ENCODE peak calls at places on chromosomes 6 and 20, in eight cellular contexts. S is astrocyte of the spinal cord; I is right lobe of liver; D is activated CD4-positive, alpha-beta T cell treated with anti-CD3 and anti-CD28 coated beads, Interleukin-2, amount 50 U/mL, for 48 hours; K is amniotic stem cell; N is A549; O is stimulated activated CD8-positive, alpha-beta memory T cell treated with anti-CD3 and anti-CD28 coated beads, Interleukin-4, amount 100 ng/mL, for 24 hours; H is NCI-H774. V is an unnamed sample.
A peak's percentile ranks its signal among the peaks of the same experiment; 100 is the strongest.

GRCh38 chr6:7907159-7907558 is 3.4 kb downstream of the TXNDC5 start:
- DNase-seq in I (no peak), K (no peak), D (no peak), N (no peak), S (no peak), O (no peak), H (no peak), V (no peak)

GRCh38 chr20:59939052-59939878 is 840 bp downstream of the PPP1R3D start:
- DNase-seq in H (no peak), I (no peak), K (no peak), N (no peak), S (no peak), O (no peak), D (no peak), V (no peak)

GRCh38 chr20:34249291-34249690 is 8.1 kb downstream of the ASIP start:
- DNase-seq in S (peak; percentile 29), K (no peak), D (no peak), H (no peak), I (no peak), N (no peak), O (no peak), V (no peak)

GRCh38 chr20:64068381-64069208 is 5.6 kb downstream of the TCEA2 start:
- DNase-seq in S (no peak), H (no peak), D (no peak), O (no peak), K (no peak), I (no peak), N (no peak), V (no peak)

GRCh38 chr20:51054233-51054632 is 31.3 kb upstream of the KCNG1 start:
- DNase-seq in D (no peak), I (no peak), H (no peak), K (no peak), N (no peak), S (no peak), O (no peak), V (no peak)

GRCh38 chr6:125102901-125103300 is 50.7 kb upstream of the TPD52L1 start:
- DNase-seq in O (no peak), S (peak; percentile 87), D (no peak), I (no peak), N (no peak), K (peak; percentile 45), H (no peak), V (peak; percentile 29)

GRCh38 chr6:165306955-165307354 is 2.5 kb downstream of the C6orf118 start:
- DNase-seq in S (no peak), N (no peak), D (no peak), O (no peak), H (no peak), I (no peak), K (no peak), V (no peak)

GRCh38 chr20:25149986-25150385 is 45.5 kb upstream of the ENTPD6 start:
- DNase-seq in D (no peak), O (no peak), S (no peak), K (no peak), H (no peak), N (no peak), I (no peak), V (no peak)

GRCh38 chr20:22795897-22796296 is 211.5 kb upstream of the FOXA2 start:
- DNase-seq in O (no peak), I (no peak), K (peak; percentile 89), H (no peak), N (peak; percentile 79), D (no peak), S (peak; percentile 92), V (peak; percentile 80)

GRCh38 chr20:44388466-44389023 is 33.0 kb downstream of the HNF4A start:
- DNase-seq in K (peak; percentile 40), N (peak; percentile 69), I (peak; percentile 83), D (peak; percentile 84), O (peak; percentile 58), S (peak; percentile 47), H (peak; percentile 71), V (no peak)

GRCh38 chr6:69907981-69908498 is 41.7 kb downstream of the COL19A1 start:
- DNase-seq in O (no peak), N (no peak), H (no peak), D (no peak), I (no peak), S (peak; percentile 35), K (peak; percentile 34), V (no peak)

GRCh38 chr6:142378138-142378875 is 76.5 kb downstream of the ADGRG6 start:
- DNase-seq in K (peak; percentile 17), N (no peak), O (no peak), S (peak; percentile 86), D (no peak), H (no peak), I (no peak), V (peak; percentile 87)

GRCh38 chr6:110486756-110487155 is 10.3 kb upstream of the SLC22A16 start:
- DNase-seq in H (no peak), K (no peak), D (no peak), N (no peak), I (no peak), O (no peak), S (no peak), V (no peak)

GRCh38 chr20:37986873-37987601 is 46.2 kb downstream of the TTI1 start:
- DNase-seq in N (no peak), K (no peak), D (no peak), H (no peak), I (peak; percentile 76), O (no peak), S (peak; percentile 55), V (peak; percentile 80)

GRCh38 chr6:26383624-26384417 is 913 bp downstream of the BTN2A2 start:
- DNase-seq in K (peak; percentile 27), I (no peak), S (peak; percentile 75), N (no peak), D (peak; percentile 39), H (no peak), O (no peak), V (no peak)

GRCh38 chr6:157579467-157580031 is 198.6 kb downstream of the ZDHHC14 start:
- DNase-seq in D (no peak), H (no peak), O (no peak), K (no peak), I (no peak), N (no peak), S (no peak), V (no peak)

GRCh38 chr20:34715384-34715783 is 11.2 kb downstream of the TP53INP2 start:
- DNase-seq in H (no peak), D (no peak), S (no peak), N (no peak), K (no peak), O (no peak), I (no peak), V (no peak)

GRCh38 chr6:158038291-158039177 is 56.9 kb downstream of the SYNJ2 start:
- DNase-seq in H (no peak), D (no peak), K (no peak), O (no peak), I (no peak), S (no peak), N (no peak), V (no peak)

GRCh38 chr20:18628330-18628941 is 40.6 kb downstream of the DTD1 start:
- DNase-seq in N (peak; percentile 18), O (no peak), D (peak; percentile 18), I (peak; percentile 39), H (no peak), S (no peak), K (no peak), V (peak; percentile 24)

GRCh38 chr6:106076139-106076538 is 10.0 kb upstream of the PRDM1 start:
- DNase-seq in S (no peak), D (no peak), I (no peak), H (no peak), N (no peak), O (no peak), K (no peak), V (no peak)

GRCh38 chr6:26543953-26544352 is 5.8 kb downstream of the HMGN4 start:
- DNase-seq in H (no peak), D (no peak), N (no peak), S (no peak), K (no peak), I (no peak), O (no peak), V (peak; percentile 36)

GRCh38 chr6:142088858-142089216 is 43.9 kb upstream of the GJE1 start:
- DNase-seq in N (peak; percentile 4), O (no peak), D (peak; percentile 17), I (peak; percentile 32), H (no peak), K (no peak), S (peak; percentile 66), V (no peak)

GRCh38 chr20:33679758-33680485 is 5.7 kb upstream of the NECAB3 start:
- DNase-seq in O (peak; percentile 11), I (no peak), S (no peak), K (no peak), H (no peak), D (peak; percentile 50), N (no peak), V (no peak)

GRCh38 chr6:124432632-124433031 is 529.6 kb upstream of the RNF217 start:
- DNase-seq in D (no peak), O (no peak), N (no peak), K (no peak), I (no peak), H (no peak), S (no peak), V (no peak)

V was measured in HepG2.